ENCODE peak calls at places on chromosomes 13 and 19, in five cellular contexts. K is stomach; H is HepG2; G is astrocyte; A is CD8-positive, alpha-beta T cell. W is an unnamed sample. For H3K4me1 and H3K36me3, the result is how much of the 10 kb centered on the place peaks cover.

GRCh38 chr13:47179321-47179720 is 282.5 kb upstream of the HTR2A start:
- DNase-seq in K (no peak), H (no peak), G (no peak), A (no peak), W (no peak)

GRCh38 chr13:49436890-49437289 is 7.0 kb downstream of the CAB39L start:
- DNase-seq in K (no peak), H (no peak), G (peak), A (no peak), W (no peak)

GRCh38 chr19:45597425-45598111 is 4.4 kb downstream of the GPR4 start:
- DNase-seq in K (no peak), H (no peak), G (no peak), A (no peak), W (no peak)

GRCh38 chr19:46931197-46931596 is 70.4 kb downstream of the ARHGAP35 start:
- DNase-seq in K (no peak), H (no peak), G (no peak), A (no peak), W (no peak)

GRCh38 chr13:108728370-108728769 is 99.0 kb downstream of the MYO16 start:
- DNase-seq in K (no peak), H (peak), G (no peak), A (no peak), W (no peak)

GRCh38 chr13:33206945-33207615 is 78.5 kb downstream of the STARD13 start:
- DNase-seq in K (no peak), H (peak), G (no peak), A (no peak), W (no peak)

GRCh38 chr19:37087110-37087509 is 8.9 kb downstream of the ZNF420 start:
- DNase-seq in K (no peak), H (no peak), G (no peak), A (no peak), W (no peak)

GRCh38 chr19:38070573-38070972 is 153.4 kb downstream of the DPF1 start:
- DNase-seq in K (no peak), H (no peak), G (peak), A (no peak), W (no peak)

GRCh38 chr13:27449936-27450828 is at the start of gene MTIF3:
- DNase-seq in K (peak), H (peak), G (peak), A (peak), W (peak)

DNA sequence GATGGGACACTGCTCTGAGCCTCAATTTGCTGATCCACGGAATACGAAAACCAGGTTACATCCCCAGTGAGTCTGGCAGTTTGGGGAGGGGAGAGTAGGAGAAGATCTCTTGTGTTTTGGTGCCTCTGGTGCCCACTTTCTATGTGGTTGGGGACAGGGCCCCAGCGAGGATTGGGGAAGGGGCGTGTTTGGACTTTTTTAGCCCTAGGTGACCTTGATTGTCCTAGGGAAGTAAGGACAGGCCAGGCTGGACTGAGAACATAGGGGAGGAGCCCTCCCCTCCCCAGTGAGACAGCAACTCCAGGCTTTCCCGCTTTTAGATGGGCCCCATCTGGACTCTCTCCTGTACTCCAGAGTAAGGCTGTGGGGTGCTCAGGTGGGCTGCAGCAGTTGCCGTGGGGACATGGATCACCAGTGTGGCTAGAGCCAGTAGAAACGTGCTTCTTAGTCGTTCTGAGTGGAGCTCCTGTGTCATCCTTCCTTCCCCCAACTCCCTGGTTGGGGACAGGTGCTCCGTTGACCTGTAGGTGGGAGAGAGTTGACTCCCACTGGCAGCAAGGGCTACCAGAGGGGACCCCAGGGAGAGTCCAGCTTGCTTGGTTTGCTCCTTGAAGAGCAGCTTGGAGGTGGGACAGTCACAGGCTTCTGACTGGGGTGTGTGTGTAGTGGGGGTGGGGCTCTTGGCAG is 4.3 kb downstream of the EGLN2 start:
- DNase-seq in K (no peak), H (no peak), G (no peak), A (no peak), W (no peak)
- H3K4me1 ChIP-seq in K (half or more), H (half or more), G (under half), A (half or more), W (under half)

DNA sequence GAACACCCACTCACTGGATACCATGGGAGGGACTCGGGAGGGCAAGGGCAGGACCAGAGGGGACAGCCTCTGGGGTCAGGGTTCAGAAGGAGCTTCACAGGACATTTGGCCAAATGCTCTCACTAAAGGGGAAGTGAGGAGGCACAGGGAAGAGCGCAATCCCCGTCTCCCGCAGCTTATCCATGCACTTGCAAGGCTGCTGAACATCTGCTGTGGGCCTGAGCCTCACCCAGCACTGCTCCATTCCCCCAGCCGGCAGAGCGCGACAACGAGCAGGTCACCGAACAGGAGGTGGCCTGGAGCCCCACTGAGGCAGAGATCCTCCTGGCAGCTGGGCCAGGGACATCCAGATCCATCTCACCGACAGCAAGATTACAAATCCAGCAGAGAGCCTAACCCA is 23.3 kb downstream of the ELAVL1 start:
- DNase-seq in K (no peak), H (no peak), G (no peak), A (no peak), W (no peak)
- H3K36me3 ChIP-seq in K (half or more), H (under half), G (under half), A (under half), W (half or more)

GRCh38 chr19:1847348-1847683 is 967 bp downstream of the REXO1 start:
- DNase-seq in K (no peak), H (no peak), G (peak), A (no peak), W (no peak)

GRCh38 chr19:1848399-1849131 is at the start of gene REXO1:
- DNase-seq in K (peak), H (peak), G (peak), A (peak), W (peak)

GRCh38 chr19:1849132-1849474 is 820 bp upstream of the REXO1 start:
- DNase-seq in K (no peak), H (no peak), G (no peak), A (no peak), W (no peak)

GRCh38 chr19:1846517-1847205 is 1.6 kb downstream of the REXO1 start:
- DNase-seq in K (no peak), H (no peak), G (no peak), A (no peak), W (no peak)

GRCh38 chr19:1847684-1848398 is 442 bp downstream of the REXO1 start:
- DNase-seq in K (no peak), H (peak), G (no peak), A (no peak), W (peak)
- H3K4me1 ChIP-seq in K (half or more), H (under half), G (under half), A (half or more), W (under half)

DNA sequence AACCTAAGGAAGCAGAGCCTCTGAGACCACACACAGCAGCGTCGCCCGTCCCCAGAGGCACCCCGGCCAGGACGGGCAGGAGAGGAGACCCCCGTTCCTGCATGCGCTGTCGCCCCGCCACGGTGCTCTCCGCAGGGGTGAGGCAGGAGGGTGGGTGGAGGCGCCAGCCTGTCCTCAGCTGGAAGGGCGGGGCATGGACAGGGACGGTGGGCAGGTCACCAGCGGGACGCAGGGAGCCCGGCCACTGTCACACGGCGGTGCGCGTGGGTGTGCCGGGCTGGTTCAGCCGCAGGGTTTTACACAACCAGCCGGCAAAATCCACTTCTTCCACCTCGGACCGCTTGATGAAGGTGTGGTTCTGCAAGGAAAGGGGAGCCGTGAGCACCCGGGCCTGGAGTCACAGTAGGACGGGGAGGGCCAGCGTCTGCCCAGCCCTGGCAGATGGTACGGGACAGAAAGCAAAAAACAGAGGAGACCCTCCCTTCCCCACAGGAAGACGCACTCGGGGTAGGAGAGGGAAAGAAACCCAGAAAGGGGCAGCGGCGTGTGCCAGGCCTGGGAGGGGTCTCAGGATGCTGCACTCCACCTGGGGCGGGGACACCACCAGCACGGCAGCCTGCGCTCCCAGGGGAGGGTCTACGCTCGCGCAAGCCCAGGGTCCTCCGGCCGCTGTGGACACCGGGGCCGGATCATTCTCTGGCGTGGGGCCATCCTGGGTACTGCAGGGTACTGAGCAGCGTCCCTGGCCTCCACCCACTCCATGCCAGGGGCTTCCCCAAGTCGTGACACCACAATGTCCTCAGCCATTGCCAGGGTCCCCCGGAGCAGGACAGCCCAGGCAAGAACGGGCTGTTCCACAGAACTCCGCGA is 23.9 kb upstream of the ZBTB7A start:
- DNase-seq in K (no peak), H (no peak), G (no peak), A (no peak), W (peak)
- H3K36me3 ChIP-seq in K (under half), H (under half), G (under half), A (under half), W (under half)

DNA sequence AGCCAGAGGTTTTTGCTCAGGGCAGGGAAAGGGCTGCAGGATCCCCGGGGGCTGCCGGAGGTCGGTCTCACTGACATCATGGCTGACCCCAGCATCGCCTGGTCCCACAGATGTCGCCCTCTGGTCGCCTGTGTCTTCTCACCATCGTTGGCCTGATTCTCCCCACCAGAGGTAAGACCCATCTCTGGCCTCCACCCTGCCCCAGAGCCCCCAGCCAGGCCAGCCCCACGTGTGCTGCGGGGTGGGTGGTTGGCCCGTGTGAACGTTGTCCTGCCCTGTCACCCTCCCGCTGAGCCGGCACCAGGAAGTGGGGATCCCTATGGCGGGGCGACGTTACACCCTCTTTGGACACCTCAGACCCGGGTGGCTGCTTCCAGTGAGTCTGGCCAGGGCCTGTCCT is 906 bp downstream of the FXYD5 start:
- DNase-seq in K (no peak), H (no peak), G (no peak), A (no peak), W (no peak)
- H3K4me1 ChIP-seq in K (under half), H (under half), G (under half), A (under half), W (under half)

GRCh38 chr19:15244106-15244803 is 12.0 kb upstream of the EPHX3 start:
- DNase-seq in K (no peak), H (no peak), G (no peak), A (no peak), W (no peak)

GRCh38 chr19:15245370-15246197 is 13.3 kb upstream of the EPHX3 start:
- DNase-seq in K (no peak), H (no peak), G (no peak), A (no peak), W (no peak)

GRCh38 chr19:15246198-15246481 is 13.9 kb upstream of the EPHX3 start:
- DNase-seq in K (no peak), H (no peak), G (no peak), A (no peak), W (no peak)

GRCh38 chr19:15243236-15243957 is 11.1 kb upstream of the EPHX3 start:
- DNase-seq in K (no peak), H (no peak), G (no peak), A (no peak), W (no peak)

GRCh38 chr19:15244808-15245207 is 12.6 kb upstream of the EPHX3 start:
- DNase-seq in K (no peak), H (no peak), G (no peak), A (no peak), W (no peak)
- H3K36me3 ChIP-seq in K (half or more), H (under half), G (under half), A (under half), W (half or more)

DNA sequence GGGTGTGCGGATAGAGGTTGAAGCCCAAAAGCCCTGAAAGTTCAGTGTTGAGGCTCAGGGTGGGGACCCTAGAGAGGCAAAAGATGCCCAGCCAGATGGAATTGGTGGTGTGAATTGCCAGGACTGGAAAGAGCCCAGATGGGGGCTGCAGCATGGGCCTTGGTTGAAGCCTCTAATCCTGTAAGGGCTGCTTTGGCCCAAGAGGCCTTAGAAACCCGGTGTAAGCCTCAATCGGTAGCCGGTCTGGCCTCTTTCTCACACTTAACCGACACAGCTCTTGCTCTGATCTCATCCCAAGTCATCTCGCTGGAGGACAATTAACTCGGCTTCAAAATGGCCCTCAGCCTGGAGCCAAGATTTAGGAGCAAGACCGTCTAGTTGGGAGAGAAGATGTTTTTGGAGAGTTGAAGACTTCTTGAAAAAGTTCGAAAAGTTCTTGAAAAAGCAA is 2.0 kb downstream of the TPM4 start:
- DNase-seq in K (no peak), H (no peak), G (peak), A (no peak), W (no peak)
- H3K4me1 ChIP-seq in K (under half), H (half or more), G (under half), A (half or more), W (under half)